ENCODE peak calls at places on chromosomes 16 and 17, in ten cellular contexts. One of them, this sample, is unnamed.

GRCh38 chr17:42111901-42112551 is 488 bp downstream of the DHX58 start:
- DNase-seq in mesothelial cell of epicardium: no peak
- DNase-seq in CD4-positive, alpha-beta T cell: no peak
- DNase-seq in PC-3: no peak
- DNase-seq in H7: peak; percentile 70
- DNase-seq in fibroblast of pulmonary artery: peak; percentile 25
- DNase-seq in AG09319: no peak
- DNase-seq in COLO829: peak; percentile 58
- DNase-seq in mesenchymal stem cell: peak; percentile 27
- DNase-seq in sigmoid colon: peak; percentile 79
- DNase-seq in this sample: no peak

GRCh38 chr17:40248507-40248906 is 29.4 kb downstream of the WIPF2 start:
- DNase-seq in mesothelial cell of epicardium: no peak
- DNase-seq in PC-3: no peak
- DNase-seq in COLO829: no peak
- DNase-seq in H7: no peak
- DNase-seq in CD4-positive, alpha-beta T cell: no peak
- DNase-seq in sigmoid colon: no peak
- DNase-seq in AG09319: no peak
- DNase-seq in fibroblast of pulmonary artery: no peak
- DNase-seq in mesenchymal stem cell: no peak
- DNase-seq in this sample: no peak

GRCh38 chr17:51435641-51436091 is 175.3 kb downstream of the UTP18 start:
- DNase-seq in H7: peak; percentile 59
- DNase-seq in AG09319: no peak
- DNase-seq in PC-3: peak; percentile 70
- DNase-seq in COLO829: peak; percentile 27
- DNase-seq in CD4-positive, alpha-beta T cell: peak; percentile 16
- DNase-seq in mesothelial cell of epicardium: no peak
- DNase-seq in sigmoid colon: no peak
- DNase-seq in fibroblast of pulmonary artery: peak; percentile 14
- DNase-seq in mesenchymal stem cell: no peak
- DNase-seq in this sample: no peak

GRCh38 chr17:11880714-11881113 is 116.6 kb downstream of the ZNF18 start:
- DNase-seq in sigmoid colon: no peak
- DNase-seq in AG09319: no peak
- DNase-seq in PC-3: peak; percentile 56
- DNase-seq in mesenchymal stem cell: no peak
- DNase-seq in H7: peak; percentile 36
- DNase-seq in COLO829: peak; percentile 79
- DNase-seq in mesothelial cell of epicardium: no peak
- DNase-seq in fibroblast of pulmonary artery: no peak
- DNase-seq in CD4-positive, alpha-beta T cell: no peak
- DNase-seq in this sample: no peak

GRCh38 chr17:3976675-3977171 is 12.5 kb upstream of the ATP2A3 start:
- DNase-seq in H7: no peak
- DNase-seq in PC-3: no peak
- DNase-seq in mesothelial cell of epicardium: no peak
- DNase-seq in CD4-positive, alpha-beta T cell: no peak
- DNase-seq in mesenchymal stem cell: no peak
- DNase-seq in AG09319: no peak
- DNase-seq in COLO829: no peak
- DNase-seq in fibroblast of pulmonary artery: no peak
- DNase-seq in sigmoid colon: no peak
- DNase-seq in this sample: no peak

GRCh38 chr17:2975469-2975958 is 87.9 kb downstream of the OR1D5 start:
- DNase-seq in mesenchymal stem cell: no peak
- DNase-seq in AG09319: no peak
- DNase-seq in COLO829: peak; percentile 82
- DNase-seq in mesothelial cell of epicardium: no peak
- DNase-seq in sigmoid colon: peak; percentile 78
- DNase-seq in H7: no peak
- DNase-seq in fibroblast of pulmonary artery: peak; percentile 65
- DNase-seq in CD4-positive, alpha-beta T cell: no peak
- DNase-seq in PC-3: peak; percentile 74
- DNase-seq in this sample: no peak

GRCh38 chr16:74296465-74297295 is at the start of gene PSMD7:
- DNase-seq in mesothelial cell of epicardium: peak; percentile 64
- DNase-seq in H7: peak; percentile 91
- DNase-seq in PC-3: peak; percentile 85
- DNase-seq in mesenchymal stem cell: peak; percentile 94
- DNase-seq in fibroblast of pulmonary artery: peak; percentile 89
- DNase-seq in CD4-positive, alpha-beta T cell: peak; percentile 80
- DNase-seq in AG09319: peak; percentile 63
- DNase-seq in sigmoid colon: peak; percentile 96
- DNase-seq in COLO829: peak; percentile 64
- DNase-seq in this sample: peak; percentile 83

GRCh38 chr16:9225527-9226316 is 134.3 kb downstream of the HAPSTR1 start:
- DNase-seq in PC-3: peak; percentile 6
- DNase-seq in mesothelial cell of epicardium: no peak
- DNase-seq in COLO829: no peak
- DNase-seq in AG09319: no peak
- DNase-seq in fibroblast of pulmonary artery: peak; percentile 0
- DNase-seq in sigmoid colon: peak; percentile 30
- DNase-seq in CD4-positive, alpha-beta T cell: no peak
- DNase-seq in H7: peak; percentile 44
- DNase-seq in mesenchymal stem cell: no peak
- DNase-seq in this sample: no peak

GRCh38 chr17:38563362-38564253 is 42.1 kb downstream of the SRCIN1 start:
- DNase-seq in mesothelial cell of epicardium: no peak
- DNase-seq in sigmoid colon: no peak
- DNase-seq in fibroblast of pulmonary artery: no peak
- DNase-seq in AG09319: no peak
- DNase-seq in PC-3: no peak
- DNase-seq in COLO829: no peak
- DNase-seq in mesenchymal stem cell: no peak
- DNase-seq in CD4-positive, alpha-beta T cell: no peak
- DNase-seq in H7: peak; percentile 96
- DNase-seq in this sample: no peak

This sample was measured in activated gamma-delta T cell treated with Interleukin-2 at 50 U/mL for 16 hours.